ENCODE peak calls at places on chromosomes 16 and 17, in six cellular contexts. O is dermis blood vessel endothelial cell, K is AG08396, U is endothelial cell, H is EH, E is posterior cingulate gyrus. A is an unnamed sample.

GRCh38 chr16:84214451-84215066 is 23.6 kb downstream of the ADAD2 start:
- DNase-seq in O (no peak), K (no peak), U (no peak), H (no peak), E (no peak), A (peak)

GRCh38 chr16:21166561-21166961 is 8.1 kb downstream of the LDAF1 start:
- DNase-seq in O (no peak), K (peak), U (no peak), H (peak), E (no peak), A (no peak)

GRCh38 chr17:66726846-66727245 is 108.1 kb upstream of the CACNG5 start:
- DNase-seq in O (no peak), K (no peak), U (no peak), H (no peak), E (no peak), A (no peak)

GRCh38 chr17:28711723-28712036 is at the start of gene PROCA1:
- DNase-seq in O (no peak), K (no peak), U (no peak), H (no peak), E (no peak), A (no peak)

GRCh38 chr16:2773188-2773968 is 3.7 kb downstream of the ELOB start:
- DNase-seq in O (no peak), K (no peak), U (no peak), H (peak), E (no peak), A (no peak)

GRCh38 chr17:76479515-76480048 is 12.2 kb downstream of the AANAT start:
- DNase-seq in O (no peak), K (no peak), U (no peak), H (no peak), E (no peak), A (no peak)

GRCh38 chr17:70242781-70243437 is 73.6 kb downstream of the KCNJ2 start:
- DNase-seq in O (no peak), K (no peak), U (no peak), H (no peak), E (no peak), A (no peak)

GRCh38 chr16:19136549-19137196 is 22.9 kb downstream of the ITPRIPL2 start:
- DNase-seq in O (no peak), K (no peak), U (no peak), H (peak), E (no peak), A (no peak)

GRCh38 chr17:75552847-75553552 is 27.5 kb downstream of the LLGL2 start:
- DNase-seq in O (no peak), K (no peak), U (no peak), H (peak), E (no peak), A (no peak)

GRCh38 chr16:85573696-85574641 is 39.2 kb upstream of the GSE1 start:
- DNase-seq in O (peak), K (peak), U (no peak), H (peak), E (no peak), A (peak)

GRCh38 chr16:28167730-28168129 is 44.0 kb downstream of the XPO6 start:
- DNase-seq in O (no peak), K (no peak), U (no peak), H (no peak), E (no peak), A (no peak)

GRCh38 chr16:24044467-24044866 is 208.7 kb downstream of the PRKCB start:
- DNase-seq in O (no peak), K (no peak), U (no peak), H (no peak), E (no peak), A (no peak)

GRCh38 chr17:41773190-41773588 is 13.3 kb downstream of the JUP start:
- DNase-seq in O (peak), K (peak), U (no peak), H (peak), E (no peak), A (no peak)

GRCh38 chr16:1375741-1376410 is 24.1 kb downstream of the GNPTG start:
- DNase-seq in O (no peak), K (no peak), U (no peak), H (no peak), E (no peak), A (no peak)

GRCh38 chr17:44198721-44199552 is 747 bp downstream of the ATXN7L3 start:
- DNase-seq in O (peak), K (peak), U (peak), H (peak), E (no peak), A (peak)

GRCh38 chr17:64994281-64994680 is 62.3 kb downstream of the GNA13 start:
- DNase-seq in O (no peak), K (no peak), U (no peak), H (no peak), E (no peak), A (no peak)

GRCh38 chr17:9924735-9925191 is 19.7 kb upstream of the RCVRN start:
- DNase-seq in O (peak), K (peak), U (peak), H (peak), E (no peak), A (no peak)

GRCh38 chr17:5121186-5121841 is 5.5 kb downstream of the USP6 start:
- DNase-seq in O (no peak), K (no peak), U (no peak), H (no peak), E (no peak), A (no peak)

GRCh38 chr17:43719578-43719977 is 39.0 kb downstream of the SOST start:
- DNase-seq in O (no peak), K (no peak), U (no peak), H (no peak), E (no peak), A (no peak)

GRCh38 chr17:31458829-31459228 is 67.4 kb downstream of the RAB11FIP4 start:
- DNase-seq in O (no peak), K (no peak), U (no peak), H (no peak), E (no peak), A (no peak)

GRCh38 chr16:79519448-79519847 is 81.1 kb downstream of the MAF start:
- DNase-seq in O (no peak), K (no peak), U (no peak), H (no peak), E (no peak), A (no peak)

GRCh38 chr16:49608801-49609200 is 235.2 kb downstream of the C16orf78 start:
- DNase-seq in O (peak), K (peak), U (no peak), H (peak), E (no peak), A (no peak)

GRCh38 chr16:88830783-88831182 is 19.1 kb upstream of the APRT start:
- DNase-seq in O (no peak), K (no peak), U (no peak), H (no peak), E (no peak), A (no peak)

GRCh38 chr17:18070861-18071340 is 16.8 kb upstream of the DRG2 start:
- DNase-seq in O (peak), K (peak), U (no peak), H (peak), E (no peak), A (no peak)

GRCh38 chr17:18187816-18188761 is 4.5 kb downstream of the ALKBH5 start:
- DNase-seq in O (peak), K (peak), U (no peak), H (peak), E (no peak), A (peak)

GRCh38 chr16:49464093-49464492 is 90.5 kb downstream of the C16orf78 start:
- DNase-seq in O (no peak), K (no peak), U (no peak), H (no peak), E (no peak), A (no peak)

GRCh38 chr16:65837431-65837986 is 529.0 kb upstream of the CDH5 start:
- DNase-seq in O (no peak), K (no peak), U (no peak), H (no peak), E (no peak), A (no peak)

GRCh38 chr17:45394913-45395568 is 37.6 kb downstream of the ARHGAP27 start:
- DNase-seq in O (peak), K (peak), U (peak), H (peak), E (peak), A (peak)

GRCh38 chr17:64343833-64344637 is 46.6 kb downstream of the PECAM1 start:
- DNase-seq in O (peak), K (peak), U (peak), H (peak), E (no peak), A (no peak)

GRCh38 chr17:35588196-35588920 is 1.2 kb downstream of the AP2B1 start:
- DNase-seq in O (peak), K (peak), U (no peak), H (peak), E (no peak), A (no peak)

GRCh38 chr16:89815639-89816348 is 653 bp downstream of the FANCA start:
- DNase-seq in O (peak), K (no peak), U (peak), H (no peak), E (no peak), A (no peak)

GRCh38 chr16:6492742-6493141 is 839.9 kb upstream of the RBFOX1 start:
- DNase-seq in O (no peak), K (no peak), U (no peak), H (no peak), E (no peak), A (no peak)

A was measured in head of caudate nucleus.